ENCODE peak calls at places on chromosomes 16 and 17, in four cellular contexts. W, O, X and I are unnamed samples. For H3K79me2, the result is how much of the 10 kb centered on the place peaks cover.

GRCh38 chr17:40914456-40914855 is 23.0 kb downstream of the KRT23 start:
- DNase-seq in O (no peak), X (no peak), W (no peak), I (no peak)

GRCh38 chr16:85204242-85205010 is 92.2 kb upstream of the CIBAR2 start:
- DNase-seq in X (no peak), W (no peak), O (no peak), I (peak)

GRCh38 chr16:65621640-65622039 is 499.8 kb upstream of the CDH11 start:
- DNase-seq in W (no peak), X (no peak), O (no peak), I (no peak)

GRCh38 chr16:85523602-85524364 is 89.3 kb upstream of the GSE1 start:
- DNase-seq in W (no peak), X (peak), O (peak), I (no peak)

GRCh38 chr17:55391244-55391757 is 30.3 kb downstream of the MMD start:
- DNase-seq in X (no peak), O (no peak), W (no peak), I (no peak)

GRCh38 chr16:70749681-70750601 is 51.0 kb downstream of the VAC14 start:
- DNase-seq in O (peak), X (no peak), W (no peak), I (peak)

GRCh38 chr16:50902457-50902856 is 160.6 kb downstream of the CYLD start:
- DNase-seq in W (no peak), X (no peak), O (no peak), I (no peak)

GRCh38 chr16:12020007-12020406 is 43.5 kb downstream of the SNX29 start:
- DNase-seq in X (no peak), O (no peak), W (no peak), I (no peak)

GRCh38 chr16:4706871-4707270 is 13.5 kb downstream of the NUDT16L1 start:
- DNase-seq in O (no peak), W (no peak), X (no peak), I (no peak)

GRCh38 chr17:21573961-21574610 is 118.2 kb upstream of the KCNJ18 start:
- DNase-seq in X (no peak), W (no peak), O (no peak), I (peak)

GRCh38 chr16:15539197-15539596 is 103.8 kb downstream of the MARF1 start:
- DNase-seq in O (peak), X (peak), W (no peak), I (no peak)

GRCh38 chr16:70482624-70483023 is 28.2 kb downstream of the FCSK start:
- DNase-seq in X (no peak), O (no peak), W (no peak), I (no peak)

GRCh38 chr16:13936596-13937081 is 16.7 kb downstream of the ERCC4 start:
- DNase-seq in W (no peak), O (no peak), X (peak), I (no peak)

GRCh38 chr17:61410100-61410551 is 10.5 kb downstream of the TBX2 start:
- DNase-seq in O (no peak), W (no peak), X (no peak), I (no peak)

GRCh38 chr17:81483085-81483861 is 29.3 kb downstream of the ACTG1 start:
- DNase-seq in W (no peak), X (no peak), O (no peak), I (no peak)

GRCh38 chr17:78266771-78267170 is 35.3 kb downstream of the TMEM235 start:
- DNase-seq in W (no peak), O (no peak), X (no peak), I (no peak)

GRCh38 chr17:4750606-4751005 is 10.9 kb upstream of the CXCL16 start:
- DNase-seq in O (no peak), W (no peak), X (no peak), I (no peak)

GRCh38 chr17:21376835-21377690 is 906 bp downstream of the KCNJ12 start:
- DNase-seq in O (peak), X (no peak), W (no peak), I (peak)

GRCh38 chr17:38352245-38353083 is 820 bp downstream of the SOCS7 start:
- DNase-seq in X (no peak), W (no peak), O (peak), I (peak)

GRCh38 chr16:3879258-3879886 is 1.1 kb downstream of the CREBBP start:
- DNase-seq in X (no peak), W (no peak), O (no peak), I (no peak)

GRCh38 chr16:19130852-19131808 is 17.4 kb downstream of the ITPRIPL2 start:
- DNase-seq in O (peak), X (no peak), W (no peak), I (peak)

GRCh38 chr17:55263565-55264272 is 1.0 kb upstream of the HLF start:
- DNase-seq in O (no peak), X (no peak), W (no peak), I (no peak)

GRCh38 chr16:30741461-30741914 is 6.7 kb upstream of the PHKG2 start:
- DNase-seq in W (no peak), O (no peak), X (peak), I (peak)

GRCh38 chr16:73771676-73772075 is 524.9 kb upstream of the PSMD7 start:
- DNase-seq in O (no peak), X (no peak), W (no peak), I (no peak)

GRCh38 chr16:10037771-10038170 is 144.5 kb downstream of the GRIN2A start:
- DNase-seq in X (no peak), O (no peak), W (no peak), I (no peak)
- TF ChIP-seq MYC in X (no peak), O (no peak), W (no peak), I (no peak)

GRCh38 chr17:60300011-60300410 is 91.9 kb downstream of the USP32 start:
- DNase-seq in O (no peak), X (no peak), W (no peak), I (no peak)
- H3K79me2 ChIP-seq in O (half or more), X (under half), W (under half), I (under half)

GRCh38 chr16:81940781-81941560 is 70.3 kb downstream of the SDR42E1 start:
- DNase-seq in W (no peak), X (peak), O (peak), I (peak)

GRCh38 chr16:81951564-81951963 is 59.7 kb downstream of the SDR42E1 start:
- DNase-seq in X (no peak), W (no peak), O (no peak), I (no peak)

GRCh38 chr16:81945665-81946064 is 65.6 kb downstream of the SDR42E1 start:
- DNase-seq in O (no peak), X (no peak), W (no peak), I (no peak)

DNA sequence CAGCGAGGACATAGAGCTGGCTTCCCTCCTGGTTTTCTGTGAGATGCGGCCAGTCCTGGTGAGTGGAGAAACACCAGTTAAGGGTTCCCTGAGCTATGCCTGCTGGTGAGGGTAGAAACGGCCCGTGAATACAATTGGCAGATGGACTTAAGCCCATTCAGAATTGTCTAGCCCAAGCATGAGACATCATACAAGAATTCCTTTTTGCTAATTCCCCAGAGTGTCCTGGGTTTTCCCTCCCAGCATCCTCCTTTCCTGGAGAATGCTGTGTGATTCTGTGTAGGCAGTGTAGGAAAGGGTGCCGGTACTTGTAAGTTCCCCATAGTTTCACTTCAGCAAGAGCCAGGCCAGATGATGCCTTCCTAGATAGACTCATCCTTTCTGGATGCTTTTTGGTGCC is 65.1 kb downstream of the SDR42E1 start:
- DNase-seq in W (no peak), X (no peak), O (no peak), I (no peak)
- TF ChIP-seq MYC in W (no peak), X (no peak), O (no peak), I (no peak)

GRCh38 chr17:51166198-51166986 is at the start of gene NME2:
- DNase-seq in X (peak), O (peak), W (peak), I (peak)

GRCh38 chr17:51165680-51166197 is 472 bp upstream of the NME2 start:
- DNase-seq in O (no peak), X (no peak), W (no peak), I (no peak)

GRCh38 chr17:51166987-51167931 is 1.0 kb downstream of the NME2 start:
- DNase-seq in O (peak), W (no peak), X (peak), I (peak)

GRCh38 chr17:51164911-51165679 is 1.1 kb upstream of the NME2 start:
- DNase-seq in X (peak), W (no peak), O (no peak), I (no peak)

GRCh38 chr17:51169340-51169739 is 3.1 kb downstream of the NME2 start:
- DNase-seq in X (no peak), W (no peak), O (no peak), I (no peak)
- H3K79me2 ChIP-seq in X (under half), W (under half), O (under half), I (under half)

GRCh38 chr16:67800252-67801046 is 5.9 kb downstream of the RANBP10 start:
- DNase-seq in W (no peak), X (no peak), O (peak), I (no peak)
- TF ChIP-seq MYC in W (no peak), X (no peak), O (no peak), I (no peak)